ENCODE peak calls at places on chromosomes 4 and X, in ten cellular contexts. V is lung; I is GM23248; U is brain microvascular endothelial cell; M is tibial nerve; K is CD8-positive, alpha-beta T cell; H is IMR-90; J is tibial artery; C is endothelial cell of umbilical vein; T is left lung. A is an unnamed sample.

GRCh38 chr4:154416183-154416543 is 75.4 kb downstream of the DCHS2 start:
- DNase-seq in I (peak; percentile 4), K (no peak), M (no peak), V (no peak), T (no peak), H (no peak), U (no peak), C (no peak), J (no peak), A (peak; percentile 20)

GRCh38 chr4:5037553-5038551 is 13.4 kb upstream of the STK32B start:
- DNase-seq in H (peak; percentile 99), J (no peak), V (no peak), T (no peak), U (peak; percentile 84), M (peak; percentile 75), C (peak; percentile 83), K (no peak), I (peak; percentile 92), A (no peak)

GRCh38 chrX:49627030-49627777 is 28.4 kb downstream of the GAGE1 start:
- DNase-seq in I (peak; percentile 4), T (no peak), M (no peak), C (no peak), J (no peak), K (no peak), H (no peak), V (no peak), U (no peak), A (peak; percentile 3)

GRCh38 chr4:83217721-83218522 is 66.7 kb downstream of the COQ2 start:
- DNase-seq in M (no peak), K (peak; percentile 57), J (no peak), I (no peak), V (no peak), H (no peak), T (no peak), C (no peak), U (no peak), A (no peak)

GRCh38 chr4:88225216-88226107 is 58.9 kb downstream of the PPM1K start:
- DNase-seq in I (no peak), H (peak; percentile 26), U (peak; percentile 60), M (no peak), C (peak; percentile 91), V (no peak), T (no peak), K (no peak), J (no peak), A (no peak)

GRCh38 chr4:83112239-83112638 is 2.3 kb downstream of the PLAC8 start:
- DNase-seq in K (no peak), T (no peak), V (no peak), H (no peak), C (no peak), I (no peak), U (no peak), J (no peak), M (no peak), A (no peak)

GRCh38 chrX:82734140-82734539 is 774.0 kb upstream of the POU3F4 start:
- DNase-seq in T (no peak), I (no peak), K (no peak), C (no peak), J (no peak), V (no peak), M (no peak), U (no peak), H (no peak), A (no peak)

GRCh38 chr4:77761595-77761994 is 57.6 kb downstream of the CNOT6L start:
- DNase-seq in M (no peak), I (no peak), J (no peak), T (no peak), C (no peak), H (no peak), K (no peak), U (no peak), V (no peak), A (no peak)

GRCh38 chr4:151887816-151888180 is 127.0 kb upstream of the GATB start:
- DNase-seq in C (no peak), M (no peak), J (no peak), H (no peak), U (no peak), T (no peak), K (no peak), V (no peak), I (no peak), A (no peak)

GRCh38 chr4:151885123-151885522 is 124.3 kb upstream of the GATB start:
- DNase-seq in T (no peak), H (no peak), V (no peak), I (no peak), C (no peak), M (no peak), U (no peak), K (no peak), J (no peak), A (no peak)

GRCh38 chr4:151894246-151894645 is 133.4 kb upstream of the GATB start:
- DNase-seq in U (no peak), C (no peak), K (no peak), T (no peak), H (no peak), V (no peak), J (no peak), M (no peak), I (no peak), A (no peak)

GRCh38 chr4:151887151-151887815 is 126.5 kb upstream of the GATB start:
- DNase-seq in H (no peak), C (no peak), V (no peak), T (no peak), M (no peak), I (peak; percentile 69), K (no peak), U (peak; percentile 61), J (no peak), A (no peak)

DNA sequence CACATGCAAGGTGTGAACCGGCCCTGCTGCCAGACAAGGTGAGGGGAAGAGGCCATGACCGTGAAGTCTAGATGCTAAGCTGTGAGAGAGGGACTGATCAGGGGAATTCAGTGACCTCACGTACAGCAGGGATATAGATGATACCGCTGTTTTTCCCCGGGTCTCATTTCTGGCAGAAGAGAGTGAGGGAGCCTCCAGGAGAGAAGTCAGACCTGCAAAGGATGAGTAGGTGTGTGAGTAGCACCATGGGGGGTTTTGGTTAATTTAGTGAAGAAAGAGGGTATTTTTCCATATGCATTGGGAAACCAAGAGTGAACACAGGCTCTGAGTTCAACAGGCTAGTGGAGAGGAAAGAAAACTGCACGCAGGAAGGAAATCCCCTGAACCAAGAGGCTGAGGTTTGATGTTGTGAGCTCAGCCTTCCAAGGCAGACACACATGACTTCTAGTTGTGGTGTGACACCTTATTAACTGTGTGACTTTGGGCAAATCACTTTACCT is 127.6 kb upstream of the GATB start:
- DNase-seq in M (no peak), K (no peak), T (no peak), I (no peak), U (no peak), C (no peak), J (no peak), H (no peak), V (no peak), A (no peak)
- H3K27ac ChIP-seq in M (no peak overlapping the region), K (no peak overlapping the region), T (no peak overlapping the region), I (no peak overlapping the region), U (no peak overlapping the region), C (no peak overlapping the region), J (no peak overlapping the region), H (no peak overlapping the region), V (no peak overlapping the region), A (no peak overlapping the region)

GRCh38 chr4:38073596-38074234 is 113.5 kb downstream of the PTTG2 start:
- DNase-seq in U (no peak), J (no peak), V (no peak), H (no peak), K (no peak), T (no peak), I (peak; percentile 46), C (no peak), M (no peak), A (no peak)

GRCh38 chr4:38069271-38069760 is 109.1 kb downstream of the PTTG2 start:
- DNase-seq in V (peak; percentile 44), U (no peak), J (no peak), T (no peak), H (peak; percentile 89), K (no peak), M (no peak), C (peak; percentile 38), I (peak; percentile 86), A (no peak)

GRCh38 chr4:38075370-38076152 is 115.4 kb downstream of the PTTG2 start:
- DNase-seq in K (no peak), H (peak; percentile 43), I (peak; percentile 75), V (no peak), T (no peak), J (no peak), M (peak; percentile 60), C (peak; percentile 30), U (peak; percentile 26), A (peak; percentile 58)

GRCh38 chr4:38072578-38072977 is 112.4 kb downstream of the PTTG2 start:
- DNase-seq in I (no peak), C (no peak), H (no peak), T (no peak), V (no peak), K (no peak), U (no peak), J (no peak), M (no peak), A (no peak)

DNA sequence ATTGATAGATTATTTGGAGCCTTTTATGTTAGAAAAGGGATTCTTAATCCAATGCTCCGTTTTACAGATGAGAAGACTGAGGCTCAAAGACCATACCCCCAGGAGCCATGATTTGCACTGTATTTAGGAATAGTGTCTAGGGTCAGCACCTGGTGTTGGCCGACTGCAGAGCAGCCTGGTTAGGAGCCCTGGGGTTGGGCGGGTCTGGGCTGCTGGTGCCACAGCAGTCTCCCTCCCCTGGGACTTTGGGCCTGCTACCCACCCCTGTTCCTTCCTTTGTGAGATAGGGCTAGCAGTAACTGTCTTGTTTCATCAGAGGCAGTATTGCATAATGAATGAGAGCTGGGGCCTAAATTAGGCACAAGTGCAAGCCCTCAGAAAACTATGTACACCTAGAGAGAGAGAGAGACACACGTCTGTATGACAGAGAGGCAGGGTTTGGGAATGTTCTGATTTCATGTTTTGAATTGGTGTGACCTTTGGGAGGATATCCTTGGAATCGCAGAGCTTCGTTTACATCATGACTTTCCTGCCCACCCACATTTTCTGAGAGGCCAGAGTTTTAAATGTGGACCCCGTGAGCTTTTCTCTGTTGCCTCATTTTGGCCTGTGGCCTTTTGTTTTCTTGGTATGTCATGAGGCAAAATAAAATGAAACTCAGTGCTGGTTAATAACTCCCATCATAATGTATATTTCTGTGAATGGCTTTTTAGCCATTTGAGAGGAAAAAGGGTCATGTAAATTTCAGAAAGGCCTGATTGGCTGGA is 111.8 kb downstream of the PTTG2 start:
- DNase-seq in H (peak; percentile 44), K (no peak), U (no peak), M (no peak), C (no peak), I (no peak), T (no peak), J (no peak), V (no peak), A (no peak)
- H3K27ac ChIP-seq in H (peak overlapping the region; percentile 46), K (no peak overlapping the region), U (no peak overlapping the region), M (peak overlapping the region; percentile 15), C (no peak overlapping the region), I (no peak overlapping the region), T (peak overlapping the region; percentile 33), J (peak overlapping the region; percentile 5), V (peak overlapping the region; percentile 55), A (peak overlapping the region; percentile 79)

DNA sequence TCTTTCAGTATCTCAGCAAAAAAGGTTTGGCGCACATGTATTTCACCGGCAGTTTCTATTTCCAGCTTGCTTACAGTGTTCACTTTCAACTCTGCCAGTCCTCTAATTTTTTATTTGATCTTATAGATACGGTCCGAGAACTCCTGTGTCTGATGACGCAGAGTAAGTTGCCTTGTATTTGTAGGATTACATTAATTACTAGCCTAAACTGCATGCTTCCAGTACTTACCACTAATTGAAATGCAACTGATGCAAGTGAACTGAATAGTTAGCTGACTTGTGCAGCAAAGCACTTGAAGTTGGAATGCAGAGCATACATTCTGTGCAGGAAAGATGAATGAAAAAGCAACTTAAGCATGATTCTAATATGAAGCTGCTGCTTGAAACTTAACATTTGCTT is 100.8 kb downstream of the LIMCH1 start:
- DNase-seq in K (no peak), U (no peak), C (no peak), V (no peak), H (no peak), J (no peak), I (no peak), M (no peak), T (no peak), A (no peak)
- H3K27ac ChIP-seq in K (no peak overlapping the region), U (no peak overlapping the region), C (no peak overlapping the region), V (no peak overlapping the region), H (no peak overlapping the region), J (no peak overlapping the region), I (no peak overlapping the region), M (no peak overlapping the region), T (no peak overlapping the region), A (no peak overlapping the region)

DNA sequence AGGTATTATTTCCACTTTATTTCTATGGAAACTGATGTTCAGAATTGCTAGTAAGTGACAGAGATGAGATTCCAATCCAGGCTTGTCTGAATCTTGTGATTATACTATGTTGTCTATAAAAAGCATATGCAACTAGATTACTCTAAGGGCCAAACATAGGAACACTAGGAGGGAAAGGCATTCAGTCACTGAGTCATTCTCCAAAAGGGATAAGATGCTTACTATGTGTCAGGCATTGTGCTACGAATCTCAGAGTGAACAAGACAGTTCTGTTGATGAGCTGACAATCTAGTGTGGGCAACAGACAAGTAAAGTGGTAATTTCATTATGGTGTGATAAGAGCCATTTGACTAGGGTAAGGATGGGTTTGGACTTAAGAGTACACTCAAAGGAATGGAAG is 77.2 kb downstream of the RASL11B start:
- DNase-seq in C (no peak), V (no peak), K (no peak), U (no peak), H (peak; percentile 22), T (no peak), J (no peak), M (no peak), I (peak; percentile 8), A (no peak)
- H3K27ac ChIP-seq in C (no peak overlapping the region), V (no peak overlapping the region), K (no peak overlapping the region), U (no peak overlapping the region), H (no peak overlapping the region), T (no peak overlapping the region), J (no peak overlapping the region), M (no peak overlapping the region), I (no peak overlapping the region), A (no peak overlapping the region)